ENCODE peak calls at places on chromosomes 2 and 18, in five cellular contexts. L is IMR-90, Z is mesenchymal stem cell, H is H9, J is trophoblast cell. F is an unnamed sample.

GRCh38 chr2:47035615-47036488 is 119.3 kb downstream of the STPG4 start:
- DNase-seq in J (peak; percentile 94), Z (no peak), H (no peak), L (no peak), F (peak; percentile 75)

GRCh38 chr2:131037398-131038257 is 55.6 kb downstream of the FAM168B start:
- DNase-seq in H (no peak), J (peak; percentile 63), Z (no peak), L (no peak), F (peak; percentile 19)

GRCh38 chr2:169301596-169302330 is 60.6 kb downstream of the LRP2 start:
- DNase-seq in Z (no peak), H (no peak), J (no peak), L (no peak), F (no peak)

GRCh38 chr2:241062342-241063092 is 39.6 kb downstream of the MTERF4 start:
- DNase-seq in Z (no peak), H (peak; percentile 23), L (no peak), J (peak; percentile 88), F (no peak)

GRCh38 chr2:232321156-232321816 is 57.3 kb upstream of the ALPP start:
- DNase-seq in H (peak; percentile 76), J (peak; percentile 81), L (no peak), Z (no peak), F (peak; percentile 31)

GRCh38 chr2:43011142-43011491 is 215.3 kb downstream of the ZFP36L2 start:
- DNase-seq in J (no peak), H (no peak), Z (no peak), L (no peak), F (peak; percentile 70)

GRCh38 chr2:218648473-218649100 is 10.8 kb downstream of the ZNF142 start:
- DNase-seq in L (peak; percentile 70), H (peak; percentile 55), Z (peak; percentile 73), J (peak; percentile 62), F (peak; percentile 74)

GRCh38 chr2:19356545-19357382 is 1.7 kb downstream of the OSR1 start:
- DNase-seq in Z (peak; percentile 45), J (no peak), H (no peak), L (peak; percentile 17), F (peak; percentile 21)

GRCh38 chr2:172088245-172089004 is 3.1 kb downstream of the DLX1 start:
- DNase-seq in Z (no peak), L (no peak), H (peak; percentile 49), J (no peak), F (peak; percentile 51)

GRCh38 chr18:63741769-63742168 is 33.4 kb upstream of the SERPINB7 start:
- DNase-seq in J (peak; percentile 8), H (no peak), Z (peak; percentile 12), L (peak; percentile 61), F (peak; percentile 22)

GRCh38 chr2:227106845-227107759 is 56.9 kb downstream of the COL4A4 start:
- DNase-seq in H (peak; percentile 60), J (peak; percentile 48), L (peak; percentile 71), Z (peak; percentile 80), F (peak; percentile 80)

GRCh38 chr2:106157416-106157815 is 36.7 kb downstream of the UXS1 start:
- DNase-seq in J (peak; percentile 64), L (no peak), H (no peak), Z (no peak), F (no peak)

GRCh38 chr2:165115258-165115657 is 88.6 kb downstream of the SCN3A start:
- DNase-seq in H (no peak), L (no peak), J (no peak), Z (no peak), F (no peak)

GRCh38 chr2:240538031-240538780 is 19.6 kb downstream of the ANKMY1 start:
- DNase-seq in L (no peak), J (no peak), Z (no peak), H (no peak), F (no peak)

GRCh38 chr2:118056165-118056534 is 32.1 kb upstream of the INSIG2 start:
- DNase-seq in Z (no peak), J (no peak), L (no peak), H (no peak), F (peak; percentile 12)

GRCh38 chr2:40178971-40179370 is 272.9 kb downstream of the SLC8A1 start:
- DNase-seq in J (no peak), Z (no peak), H (no peak), L (peak; percentile 52), F (no peak)

GRCh38 chr2:99608092-99608491 is 118.3 kb upstream of the REV1 start:
- DNase-seq in J (no peak), Z (no peak), H (no peak), L (no peak), F (peak; percentile 19)

GRCh38 chr2:152243723-152244122 is 68.2 kb upstream of the STAM2 start:
- DNase-seq in H (no peak), J (no peak), Z (no peak), L (no peak), F (no peak)

GRCh38 chr2:3044587-3045317 is 332.9 kb downstream of the EIPR1 start:
- DNase-seq in L (no peak), J (no peak), Z (no peak), H (no peak), F (no peak)

GRCh38 chr2:168002021-168002553 is 245.3 kb downstream of the STK39 start:
- DNase-seq in H (no peak), Z (peak; percentile 58), L (peak; percentile 59), J (no peak), F (no peak)

GRCh38 chr2:108377815-108378630 is at the start of gene SULT1C4:
- DNase-seq in L (peak; percentile 66), Z (peak; percentile 81), J (no peak), H (peak; percentile 55), F (peak; percentile 49)

GRCh38 chr2:19312949-19313348 is 45.5 kb downstream of the OSR1 start:
- DNase-seq in L (peak; percentile 56), J (peak; percentile 28), H (no peak), Z (peak; percentile 59), F (peak; percentile 42)

GRCh38 chr2:57759131-57759530 is 287.5 kb upstream of the VRK2 start:
- DNase-seq in H (no peak), J (no peak), Z (no peak), L (no peak), F (peak; percentile 9)

GRCh38 chr18:11887305-11888262 is 20.5 kb downstream of the MPPE1 start:
- DNase-seq in Z (no peak), L (no peak), J (peak; percentile 42), H (no peak), F (no peak)

GRCh38 chr2:215918901-215919585 is 94.3 kb downstream of the MREG start:
- DNase-seq in L (no peak), J (no peak), H (no peak), Z (peak; percentile 29), F (no peak)

GRCh38 chr2:47076126-47076506 is 79.0 kb downstream of the STPG4 start:
- DNase-seq in L (no peak), J (no peak), H (no peak), Z (no peak), F (no peak)

GRCh38 chr2:168712053-168712452 is 90.4 kb upstream of the NOSTRIN start:
- DNase-seq in H (no peak), Z (no peak), J (no peak), L (no peak), F (peak; percentile 42)

GRCh38 chr2:130336877-130337734 is 5.6 kb upstream of the IMP4 start:
- DNase-seq in Z (peak; percentile 88), H (peak; percentile 94), J (peak; percentile 81), L (peak; percentile 77), F (peak; percentile 94)

GRCh38 chr2:240467659-240468299 is 32.3 kb downstream of the GPC1 start:
- DNase-seq in J (no peak), L (no peak), Z (no peak), H (peak; percentile 30), F (no peak)

GRCh38 chr18:5391427-5391826 is 95.9 kb upstream of the ZBTB14 start:
- DNase-seq in J (no peak), H (no peak), L (no peak), Z (no peak), F (no peak)

GRCh38 chr2:197205590-197206215 is 104.9 kb downstream of the ANKRD44 start:
- DNase-seq in J (no peak), L (no peak), Z (no peak), H (no peak), F (no peak)

GRCh38 chr18:35040988-35041751 is at the start of gene MAPRE2:
- DNase-seq in Z (peak; percentile 98), J (peak; percentile 98), L (peak; percentile 96), H (peak; percentile 99), F (peak; percentile 99)
- H2BK5ac ChIP-seq in Z (no peak within 1 kb of the TSS), J (no peak within 1 kb of the TSS), L (peak within 1 kb of the TSS; percentile 72), H (no peak within 1 kb of the TSS), F (peak within 1 kb of the TSS; percentile 56)

DNA sequence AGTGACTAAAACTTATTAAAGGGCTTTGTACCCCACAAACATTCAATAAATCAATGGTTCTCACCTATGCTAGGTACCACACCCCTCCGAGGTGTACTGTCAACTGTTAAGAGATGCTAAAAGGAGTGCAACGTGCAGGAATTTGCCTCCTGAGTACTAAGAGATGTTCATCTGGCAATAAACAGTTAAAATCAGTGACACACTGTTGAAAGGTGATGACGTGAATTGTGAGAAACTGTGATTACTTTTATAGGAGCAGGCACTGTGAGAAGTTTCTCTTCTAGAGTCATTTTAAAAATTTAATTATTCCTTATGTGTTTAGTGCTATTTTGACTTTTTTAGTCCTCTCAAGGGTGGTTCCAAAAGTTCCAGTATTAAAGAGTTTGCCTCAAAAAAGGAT is 61.0 kb downstream of the PDE1A start:
- DNase-seq in J (no peak), H (no peak), L (no peak), Z (no peak), F (no peak)
- H3K4ac ChIP-seq in J (no peak overlapping the region), H (no peak overlapping the region), L (no peak overlapping the region), Z (peak overlapping the region; percentile 82), F (no peak overlapping the region)

GRCh38 chr2:135473567-135473966 is 57.5 kb downstream of the ZRANB3 start:
- DNase-seq in H (no peak), J (no peak), L (peak; percentile 8), Z (peak; percentile 41), F (peak; percentile 45)
- H3K27ac ChIP-seq in H (no peak overlapping the region), J (no peak overlapping the region), L (no peak overlapping the region), Z (no peak overlapping the region), F (no peak overlapping the region)

GRCh38 chr2:85248741-85249524 is 78.9 kb downstream of the TGOLN2 start:
- DNase-seq in L (peak; percentile 94), Z (peak; percentile 94), H (no peak), J (peak; percentile 10), F (peak; percentile 61)
- H2BK5ac ChIP-seq in L (peak overlapping the region; percentile 67), Z (peak overlapping the region; percentile 47), H (peak overlapping the region; percentile 71), J (no peak overlapping the region), F (no peak overlapping the region)

GRCh38 chr18:59272971-59273935 is at the start of gene RAX:
- DNase-seq in L (no peak), J (no peak), Z (peak; percentile 13), H (peak; percentile 92), F (peak; percentile 92)
- H3K4ac ChIP-seq in L (no peak within 1 kb of the TSS), J (no peak within 1 kb of the TSS), Z (no peak within 1 kb of the TSS), H (no peak within 1 kb of the TSS), F (no peak within 1 kb of the TSS)

DNA sequence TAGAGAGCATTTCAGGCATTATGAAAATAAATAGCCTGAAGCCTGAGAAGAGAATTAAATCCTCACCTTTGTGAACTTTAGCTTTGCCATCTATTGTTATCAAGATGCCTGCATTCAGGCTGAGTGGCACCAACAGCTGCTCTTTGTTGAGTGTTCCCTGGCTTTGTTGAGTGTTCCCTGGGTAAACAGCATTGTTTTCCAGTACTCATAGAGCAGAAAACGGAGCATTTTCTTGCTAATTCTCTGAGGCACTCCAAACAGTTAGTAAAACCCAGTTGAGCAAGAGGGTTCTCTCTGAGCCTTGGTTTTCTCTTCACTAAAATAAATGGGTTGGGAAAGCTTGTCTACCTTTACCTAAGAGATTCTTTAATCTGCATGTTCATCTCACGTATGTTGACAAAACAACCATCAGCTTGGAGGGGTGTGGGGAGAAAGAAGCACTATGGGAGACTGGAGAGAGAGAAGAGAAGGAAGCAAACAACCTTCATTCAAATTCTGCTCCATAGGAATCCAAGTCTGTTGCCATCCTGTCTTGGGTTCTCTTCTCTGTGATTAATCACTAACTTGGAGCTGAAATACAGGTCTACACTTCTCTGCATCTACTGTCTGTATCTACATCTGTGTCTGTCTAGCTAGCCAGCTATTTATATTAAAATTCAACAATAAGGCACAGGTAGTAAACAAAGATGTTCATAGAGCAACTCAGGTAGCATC is 567.0 kb upstream of the SOX11 start:
- DNase-seq in Z (no peak), H (no peak), L (no peak), J (no peak), F (peak; percentile 37)
- H3K27ac ChIP-seq in Z (no peak overlapping the region), H (peak overlapping the region; percentile 16), L (no peak overlapping the region), J (no peak overlapping the region), F (no peak overlapping the region)

F was measured in mesendoderm.